ENCODE peak calls at places on chromosomes 1 and 21, in five cellular contexts. O is IMR-90, E is endothelial cell of umbilical vein, W is body of pancreas, X is sigmoid colon. D is an unnamed sample.

GRCh38 chr1:229905031-229905545 is 161.9 kb upstream of the GALNT2 start:
- DNase-seq in E (no peak), W (peak), O (no peak), X (no peak), D (no peak)

GRCh38 chr1:57678138-57678537 is 254.3 kb upstream of the DAB1 start:
- DNase-seq in O (no peak), E (no peak), W (no peak), X (no peak), D (no peak)

GRCh38 chr1:230169454-230170152 is 102.6 kb downstream of the GALNT2 start:
- DNase-seq in O (peak), W (no peak), E (no peak), X (no peak), D (no peak)

GRCh38 chr1:40676516-40676915 is 11.0 kb upstream of the RIMS3 start:
- DNase-seq in E (peak), O (no peak), W (no peak), X (no peak), D (no peak)

GRCh38 chr1:202852163-202852904 is 36.6 kb downstream of the RABIF start:
- DNase-seq in O (peak), W (peak), E (peak), X (no peak), D (peak)

GRCh38 chr1:118266436-118266835 is 81.4 kb upstream of the SPAG17 start:
- DNase-seq in O (no peak), X (no peak), W (no peak), E (no peak), D (no peak)

GRCh38 chr1:235093013-235093618 is 35.5 kb downstream of the TOMM20 start:
- DNase-seq in X (no peak), W (peak), O (peak), E (peak), D (peak)

GRCh38 chr1:156750932-156751723 is at the start of gene HDGF:
- DNase-seq in X (peak), W (peak), E (peak), O (no peak), D (peak)

GRCh38 chr1:242523968-242524570 is 428 bp downstream of the PLD5 start:
- DNase-seq in X (no peak), W (peak), O (no peak), E (peak), D (no peak)

GRCh38 chr1:25711555-25712298 is 88.3 kb upstream of the SELENON start:
- DNase-seq in O (peak), E (no peak), W (no peak), X (peak), D (peak)

GRCh38 chr1:14910947-14911721 is 242.4 kb upstream of the TMEM51 start:
- DNase-seq in O (no peak), X (no peak), W (peak), E (no peak), D (no peak)

GRCh38 chr1:161511018-161511755 is 5.9 kb downstream of the FCGR2A start:
- DNase-seq in X (no peak), W (no peak), E (no peak), O (no peak), D (no peak)

GRCh38 chr1:64494659-64495058 is 24.7 kb downstream of the CACHD1 start:
- DNase-seq in X (no peak), W (no peak), E (no peak), O (no peak), D (no peak)

GRCh38 chr1:7539772-7540175 is 231.3 kb upstream of the VAMP3 start:
- DNase-seq in E (peak), W (peak), X (no peak), O (peak), D (peak)

GRCh38 chr1:98923667-98924066 is 81.0 kb downstream of the PLPPR5 start:
- DNase-seq in O (no peak), E (no peak), X (no peak), W (no peak), D (no peak)

GRCh38 chr1:112533029-112533428 is 24.3 kb downstream of the WNT2B start:
- DNase-seq in W (no peak), E (no peak), O (peak), X (no peak), D (no peak)

GRCh38 chr1:226201029-226201593 is 14.6 kb upstream of the ACBD3 start:
- DNase-seq in W (no peak), X (no peak), O (peak), E (no peak), D (peak)

GRCh38 chr21:42162831-42163510 is 56.0 kb upstream of the ABCG1 start:
- DNase-seq in W (no peak), E (no peak), O (no peak), X (no peak), D (peak)

GRCh38 chr1:196271212-196271947 is 336.9 kb downstream of the KCNT2 start:
- DNase-seq in X (no peak), E (no peak), O (no peak), W (no peak), D (no peak)

GRCh38 chr1:19074902-19075721 is 118.6 kb upstream of the IFFO2 start:
- DNase-seq in O (no peak), E (no peak), W (peak), X (no peak), D (no peak)

GRCh38 chr1:117646007-117646913 is 40.4 kb downstream of the TENT5C start:
- DNase-seq in O (peak), E (no peak), W (no peak), X (no peak), D (no peak)

GRCh38 chr1:210516675-210517459 is 188.2 kb downstream of the HHAT start:
- DNase-seq in X (no peak), O (no peak), E (no peak), W (no peak), D (no peak)

GRCh38 chr1:31765041-31765467 is 914 bp upstream of the ADGRB2 start:
- DNase-seq in O (peak), X (no peak), E (peak), W (no peak), D (peak)

GRCh38 chr1:28087614-28088167 is 719 bp downstream of the EYA3 start:
- DNase-seq in W (no peak), X (no peak), E (peak), O (peak), D (peak)

GRCh38 chr21:18443085-18443484 is 39.5 kb upstream of the TMPRSS15 start:
- DNase-seq in X (no peak), O (no peak), W (no peak), E (no peak), D (no peak)

GRCh38 chr21:27649323-27649722 is 682.4 kb upstream of the ADAMTS5 start:
- DNase-seq in W (no peak), E (peak), X (no peak), O (peak), D (no peak)

GRCh38 chr1:158112994-158113758 is 67.5 kb upstream of the CD1D start:
- DNase-seq in O (peak), X (no peak), E (peak), W (peak), D (peak)

GRCh38 chr21:40386301-40386911 is 460.6 kb downstream of the DSCAM start:
- DNase-seq in W (peak), X (no peak), E (no peak), O (no peak), D (peak)

GRCh38 chr1:210302501-210302900 is 26.2 kb upstream of the HHAT start:
- DNase-seq in E (no peak), O (no peak), X (no peak), W (no peak), D (no peak)

GRCh38 chr1:159872896-159873295 is 10.4 kb upstream of the VSIG8 start:
- DNase-seq in W (no peak), O (no peak), X (no peak), E (no peak), D (no peak)

GRCh38 chr1:228978486-228979324 is 243.4 kb downstream of the RHOU start:
- DNase-seq in W (peak), O (no peak), X (peak), E (no peak), D (no peak)

GRCh38 chr1:37513795-37514349 is 694 bp downstream of the MEAF6 start:
- DNase-seq in W (peak), O (no peak), E (peak), X (no peak), D (peak)

GRCh38 chr1:26787706-26788514 is at the start of gene PIGV:
- DNase-seq in X (peak), O (peak), E (peak), W (peak), D (peak)

GRCh38 chr1:200550367-200550766 is 70.2 kb downstream of the KIF14 start:
- DNase-seq in W (no peak), O (peak), E (no peak), X (no peak), D (no peak)
- TF ChIP-seq POLR2A in W (no peak), O (no peak), E (no peak), X (no peak), D (no peak)

GRCh38 chr1:9494936-9495758 is 44.1 kb upstream of the SLC25A33 start:
- DNase-seq in O (peak), W (peak), E (peak), X (peak), D (peak)
- H3K4me3 ChIP-seq in O (peak), W (no peak), E (no peak), X (peak), D (peak)

GRCh38 chr1:70449049-70449448 is 38.0 kb downstream of the CTH start:
- DNase-seq in E (no peak), X (no peak), W (no peak), O (no peak), D (no peak)
- TF ChIP-seq POLR2A in E (no peak), X (no peak), W (no peak), O (no peak), D (no peak)

DNA sequence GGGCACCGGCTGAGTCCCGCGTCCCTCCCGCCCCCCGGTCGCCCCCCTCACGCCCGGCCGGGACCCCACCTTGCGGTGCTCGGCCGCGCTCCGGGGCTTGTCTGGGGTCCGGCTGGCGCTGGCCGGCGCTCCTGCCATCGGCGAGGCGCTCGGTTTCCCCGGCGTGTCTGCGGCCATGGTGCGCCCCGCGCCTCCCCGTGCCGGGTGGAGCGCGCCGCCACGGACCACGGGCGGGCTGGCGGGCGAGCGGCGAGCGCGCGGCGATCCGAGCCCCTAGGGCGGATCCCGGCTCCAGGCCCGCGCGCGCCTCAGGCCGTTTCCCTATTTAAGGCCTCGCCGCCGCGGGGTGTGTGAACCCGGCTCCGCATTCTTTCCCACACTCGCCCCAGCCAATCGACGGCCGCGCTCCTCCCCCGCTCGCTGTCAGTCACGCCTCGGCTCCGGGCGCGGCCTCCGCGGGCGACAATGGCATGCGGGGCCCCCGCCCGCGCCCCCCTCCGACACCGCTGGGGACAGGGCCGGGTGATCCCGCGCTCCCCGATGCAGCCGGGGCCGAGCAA is at the start of gene HES4:
- DNase-seq in W (peak), X (peak), O (peak), E (peak), D (peak)
- H3K4me3 ChIP-seq in W (peak), X (peak), O (peak), E (peak), D (no peak)

GRCh38 chr1:44776749-44777068 is 1.4 kb downstream of the RPS8 start:
- DNase-seq in W (no peak), X (no peak), E (no peak), O (no peak), D (no peak)
- TF ChIP-seq POLR2A in W (no peak), X (no peak), E (no peak), O (no peak), D (no peak)

DNA sequence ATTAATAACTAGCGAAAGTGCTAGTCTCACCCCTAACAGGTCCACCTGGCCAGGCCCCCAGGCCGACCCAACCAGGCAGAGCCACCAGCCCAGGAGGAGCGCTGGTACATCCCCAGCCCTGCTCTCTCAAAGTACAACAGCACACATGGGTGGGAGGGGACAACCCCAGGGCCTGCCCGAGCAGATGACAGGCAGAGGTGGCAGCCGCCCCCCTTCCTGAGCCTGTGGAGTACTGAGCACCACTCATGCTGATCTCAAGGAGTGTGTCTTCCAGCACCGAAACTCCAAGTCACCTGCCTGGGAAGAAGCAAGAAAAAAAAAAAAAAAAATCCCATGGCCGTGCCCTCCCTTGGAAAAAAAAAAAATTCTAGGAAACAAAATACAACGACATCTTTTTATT is 62.5 kb downstream of the CASZ1 start:
- DNase-seq in O (no peak), W (no peak), X (no peak), E (no peak), D (no peak)
- H3K4me3 ChIP-seq in O (no peak), W (no peak), X (no peak), E (no peak), D (no peak)

D was measured in NB4.